ENCODE peak calls at places on chromosomes 5 and 9, in eight cellular contexts. F is vagina, Q is left ventricle myocardium inferior, R is dermis microvascular lymphatic vessel endothelial cell, N is body of pancreas, D is ureter, C is fibroblast of lung, T is midbrain. W is an unnamed sample.

GRCh38 chr9:129491486-129491855 is 129.4 kb downstream of the C9orf50 start:
- DNase-seq in F (no peak), Q (peak), R (peak), N (peak), D (peak), C (peak), T (no peak), W (no peak)

GRCh38 chr9:19113964-19114679 is 11.4 kb upstream of the HAUS6 start:
- DNase-seq in F (no peak), Q (no peak), R (no peak), N (no peak), D (no peak), C (no peak), T (no peak), W (no peak)

GRCh38 chr5:98942849-98943248 is 14.0 kb upstream of the CHD1 start:
- DNase-seq in F (no peak), Q (no peak), R (no peak), N (no peak), D (no peak), C (no peak), T (no peak), W (no peak)

GRCh38 chr5:159316519-159317383 is 13.5 kb downstream of the IL12B start:
- DNase-seq in F (no peak), Q (no peak), R (peak), N (peak), D (peak), C (peak), T (peak), W (peak)

GRCh38 chr5:127008300-127008975 is 21.9 kb downstream of the MARCHF3 start:
- DNase-seq in F (no peak), Q (peak), R (no peak), N (no peak), D (no peak), C (no peak), T (no peak), W (no peak)

GRCh38 chr9:91677354-91677753 is 253.7 kb upstream of the NFIL3 start:
- DNase-seq in F (no peak), Q (no peak), R (no peak), N (no peak), D (no peak), C (peak), T (no peak), W (no peak)

GRCh38 chr5:175589714-175590113 is 68.2 kb upstream of the HRH2 start:
- DNase-seq in F (no peak), Q (no peak), R (no peak), N (no peak), D (no peak), C (peak), T (no peak), W (no peak)

GRCh38 chr5:80282054-80282453 is 26.2 kb upstream of the SERINC5 start:
- DNase-seq in F (no peak), Q (no peak), R (no peak), N (no peak), D (no peak), C (no peak), T (no peak), W (no peak)